ENCODE peak calls at places on chromosomes 1 and 21, in four cellular contexts. A is K562, G is H1, J is Panc1. M is an unnamed sample. For H3K4me1, the result is how much of the 10 kb centered on the place peaks cover.

GRCh38 chr1:115466433-115466832 is 128.4 kb upstream of the NGF start:
- DNase-seq in J (no peak), G (no peak), A (peak), M (no peak)

GRCh38 chr1:97351846-97352245 is 569.0 kb downstream of the DPYD start:
- DNase-seq in A (no peak), G (no peak), J (no peak), M (no peak)

GRCh38 chr1:171616586-171616985 is 5.5 kb upstream of the MYOCOS start:
- DNase-seq in J (no peak), G (no peak), A (no peak), M (no peak)

GRCh38 chr1:216140650-216141547 is 282.3 kb downstream of the USH2A start:
- DNase-seq in A (no peak), G (no peak), J (no peak), M (no peak)

GRCh38 chr1:33367488-33368405 is 46.8 kb upstream of the A3GALT2 start:
- DNase-seq in J (no peak), A (peak), G (peak), M (peak)

GRCh38 chr1:85278853-85279314 is 2.5 kb upstream of the BCL10 start:
- DNase-seq in A (peak), G (no peak), J (peak), M (no peak)

GRCh38 chr1:6222644-6223043 is 13.1 kb downstream of the ICMT start:
- DNase-seq in J (no peak), G (no peak), A (no peak), M (no peak)

GRCh38 chr1:42333662-42334239 is 1.3 kb downstream of the FOXJ3 start:
- DNase-seq in G (no peak), J (no peak), A (no peak), M (no peak)

GRCh38 chr1:247266053-247266452 is 10.2 kb downstream of the VN1R5 start:
- DNase-seq in G (no peak), J (no peak), A (no peak), M (no peak)

GRCh38 chr1:55635856-55636255 is 420.7 kb upstream of the USP24 start:
- DNase-seq in A (no peak), J (no peak), G (no peak), M (no peak)
- TF ChIP-seq POLR2AphosphoS5 in A (no peak), J (no peak), G (no peak), M (no peak)

GRCh38 chr1:155127105-155127671 is 488 bp upstream of the EFNA1 start:
- DNase-seq in J (no peak), G (no peak), A (no peak), M (peak)
- H3K4me1 ChIP-seq in J (half or more), G (under half), A (half or more), M (under half)

GRCh38 chr1:8120693-8121260 is 94.7 kb upstream of the ERRFI1 start:
- DNase-seq in J (peak), G (no peak), A (no peak), M (no peak)

GRCh38 chr1:8115769-8116167 is 89.7 kb upstream of the ERRFI1 start:
- DNase-seq in G (no peak), J (no peak), A (no peak), M (no peak)

GRCh38 chr1:8116892-8117262 is 90.8 kb upstream of the ERRFI1 start:
- DNase-seq in G (no peak), A (no peak), J (no peak), M (no peak)

GRCh38 chr1:8115031-8115768 is 89.1 kb upstream of the ERRFI1 start:
- DNase-seq in G (no peak), J (no peak), A (no peak), M (no peak)

DNA sequence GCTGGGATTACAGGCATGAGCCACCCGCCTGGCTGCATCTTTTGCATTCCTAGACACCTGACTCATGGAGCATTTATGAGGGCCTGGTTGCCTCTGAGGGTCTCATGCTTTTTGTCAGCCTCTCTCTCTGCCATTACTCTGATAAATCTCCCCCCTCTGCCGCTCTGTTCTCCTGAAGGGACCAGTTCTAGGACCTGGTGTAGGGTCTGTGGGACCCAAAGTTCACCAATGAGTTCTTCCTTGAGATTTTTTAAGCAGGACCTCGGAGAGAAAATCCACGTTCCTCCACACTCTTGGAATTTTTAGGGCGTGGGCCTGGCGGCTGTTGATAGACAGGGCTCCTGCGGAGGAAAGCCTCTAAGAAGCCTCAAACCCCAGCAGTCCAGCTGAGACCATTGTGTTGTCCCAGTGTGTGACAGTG is 91.9 kb upstream of the ERRFI1 start:
- DNase-seq in J (no peak), A (no peak), G (no peak), M (no peak)
- H3K27ac ChIP-seq in J (peak), A (no peak), G (no peak), M (peak)

GRCh38 chr21:38488640-38489282 is 9.5 kb downstream of the ERG start:
- DNase-seq in J (no peak), G (no peak), A (no peak), M (no peak)
- TF ChIP-seq POLR2AphosphoS5 in J (no peak), G (no peak), A (no peak), M (no peak)

GRCh38 chr1:234520908-234521801 is 42.2 kb upstream of the TARBP1 start:
- DNase-seq in J (no peak), G (no peak), A (no peak), M (no peak)
- H3K4me1 ChIP-seq in J (under half), G (under half), A (under half), M (under half)

DNA sequence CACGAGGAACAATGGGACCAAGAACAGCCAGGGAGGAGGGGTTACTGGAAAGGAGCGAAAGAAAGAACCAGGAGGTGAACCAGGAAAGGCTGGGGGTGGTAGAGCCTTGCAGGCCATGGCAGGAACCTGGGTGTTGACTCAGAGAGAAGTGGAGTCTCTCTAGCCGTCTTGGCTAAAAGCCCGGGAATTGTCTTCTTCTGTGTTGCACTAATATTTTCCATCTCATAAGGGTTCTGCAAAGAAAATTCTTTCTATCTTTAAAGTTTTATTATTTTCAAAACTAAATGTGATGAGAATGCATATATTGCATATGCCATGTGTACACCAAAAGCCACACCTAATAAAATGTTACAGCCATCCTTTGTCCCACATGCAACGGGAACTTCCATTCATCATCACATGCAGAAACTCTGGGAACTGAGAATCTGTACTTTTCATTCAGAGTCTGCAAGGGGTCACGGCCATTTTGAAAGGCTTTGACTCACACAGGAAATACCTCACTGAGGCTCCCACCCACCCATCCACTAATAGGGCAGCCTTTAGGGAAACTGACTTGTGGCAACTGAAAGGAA is 38.0 kb downstream of the ERG start:
- DNase-seq in G (no peak), A (no peak), J (no peak), M (no peak)
- H3K27ac ChIP-seq in G (no peak), A (no peak), J (no peak), M (no peak)

GRCh38 chr1:225156254-225156653 is 226.8 kb downstream of the DNAH14 start:
- DNase-seq in J (no peak), A (no peak), G (no peak), M (no peak)
- TF ChIP-seq POLR2AphosphoS5 in J (no peak), A (no peak), G (no peak), M (no peak)

GRCh38 chr1:19124273-19124672 is 85.8 kb downstream of the UBR4 start:
- DNase-seq in J (no peak), A (no peak), G (no peak), M (no peak)
- H3K4me1 ChIP-seq in J (under half), A (under half), G (under half), M (under half)